ENCODE peak calls at places on chromosomes 2 and 18, in seven cellular contexts. One of them, this sample, is unnamed.

GRCh38 chr2:215712219-215712849 is 276.5 kb upstream of the FN1 start:
- DNase-seq in OCI-LY7: no peak
- DNase-seq in iPS DF 6.9: no peak
- DNase-seq in activated CD4-positive, alpha-beta memory T cell treated with anti-CD3 and anti-CD28 coated beads, Interleukin-2, amount 10 ng/mL, durations not matched to agents 7 days and 5 days: no peak
- DNase-seq in HTR-8/SVneo: no peak
- DNase-seq in EH: peak; percentile 23
- DNase-seq in ELF-1: peak; percentile 3
- DNase-seq in this sample: no peak

GRCh38 chr18:49839012-49839411 is 25.7 kb upstream of the ACAA2 start:
- DNase-seq in OCI-LY7: no peak
- DNase-seq in iPS DF 6.9: no peak
- DNase-seq in activated CD4-positive, alpha-beta memory T cell treated with anti-CD3 and anti-CD28 coated beads, Interleukin-2, amount 10 ng/mL, durations not matched to agents 7 days and 5 days: no peak
- DNase-seq in HTR-8/SVneo: no peak
- DNase-seq in EH: peak; percentile 62
- DNase-seq in ELF-1: no peak
- DNase-seq in this sample: no peak

GRCh38 chr18:31684279-31685096 is at the start of gene B4GALT6:
- DNase-seq in OCI-LY7: peak; percentile 62
- DNase-seq in iPS DF 6.9: peak; percentile 25
- DNase-seq in activated CD4-positive, alpha-beta memory T cell treated with anti-CD3 and anti-CD28 coated beads, Interleukin-2, amount 10 ng/mL, durations not matched to agents 7 days and 5 days: peak; percentile 23
- DNase-seq in HTR-8/SVneo: no peak
- DNase-seq in EH: no peak
- DNase-seq in ELF-1: peak; percentile 75
- DNase-seq in this sample: peak; percentile 92

GRCh38 chr2:2788076-2788475 is 457.0 kb upstream of the MYT1L start:
- DNase-seq in OCI-LY7: no peak
- DNase-seq in iPS DF 6.9: peak; percentile 67
- DNase-seq in activated CD4-positive, alpha-beta memory T cell treated with anti-CD3 and anti-CD28 coated beads, Interleukin-2, amount 10 ng/mL, durations not matched to agents 7 days and 5 days: no peak
- DNase-seq in HTR-8/SVneo: no peak
- DNase-seq in EH: no peak
- DNase-seq in ELF-1: peak; percentile 93
- DNase-seq in this sample: peak; percentile 62

GRCh38 chr2:197031805-197032204 is 105.3 kb upstream of the PGAP1 start:
- DNase-seq in OCI-LY7: peak; percentile 28
- DNase-seq in iPS DF 6.9: no peak
- DNase-seq in activated CD4-positive, alpha-beta memory T cell treated with anti-CD3 and anti-CD28 coated beads, Interleukin-2, amount 10 ng/mL, durations not matched to agents 7 days and 5 days: no peak
- DNase-seq in HTR-8/SVneo: no peak
- DNase-seq in EH: no peak
- DNase-seq in ELF-1: no peak
- DNase-seq in this sample: no peak

GRCh38 chr2:156340818-156341481 is 8.4 kb upstream of the NR4A2 start:
- DNase-seq in OCI-LY7: no peak
- DNase-seq in iPS DF 6.9: no peak
- DNase-seq in activated CD4-positive, alpha-beta memory T cell treated with anti-CD3 and anti-CD28 coated beads, Interleukin-2, amount 10 ng/mL, durations not matched to agents 7 days and 5 days: peak; percentile 51
- DNase-seq in HTR-8/SVneo: no peak
- DNase-seq in EH: no peak
- DNase-seq in ELF-1: peak; percentile 61
- DNase-seq in this sample: peak; percentile 61

GRCh38 chr2:85523062-85523905 is 15.7 kb upstream of the MAT2A start:
- DNase-seq in OCI-LY7: no peak
- DNase-seq in iPS DF 6.9: no peak
- DNase-seq in activated CD4-positive, alpha-beta memory T cell treated with anti-CD3 and anti-CD28 coated beads, Interleukin-2, amount 10 ng/mL, durations not matched to agents 7 days and 5 days: no peak
- DNase-seq in HTR-8/SVneo: no peak
- DNase-seq in EH: no peak
- DNase-seq in ELF-1: no peak
- DNase-seq in this sample: no peak

GRCh38 chr2:120316528-120317179 is 29.3 kb upstream of the INHBB start:
- DNase-seq in OCI-LY7: no peak
- DNase-seq in iPS DF 6.9: no peak
- DNase-seq in activated CD4-positive, alpha-beta memory T cell treated with anti-CD3 and anti-CD28 coated beads, Interleukin-2, amount 10 ng/mL, durations not matched to agents 7 days and 5 days: no peak
- DNase-seq in HTR-8/SVneo: no peak
- DNase-seq in EH: no peak
- DNase-seq in ELF-1: no peak
- DNase-seq in this sample: no peak

GRCh38 chr2:187206071-187206470 is 242.0 kb downstream of the CALCRL start:
- DNase-seq in OCI-LY7: no peak
- DNase-seq in iPS DF 6.9: no peak
- DNase-seq in activated CD4-positive, alpha-beta memory T cell treated with anti-CD3 and anti-CD28 coated beads, Interleukin-2, amount 10 ng/mL, durations not matched to agents 7 days and 5 days: no peak
- DNase-seq in HTR-8/SVneo: no peak
- DNase-seq in EH: no peak
- DNase-seq in ELF-1: peak; percentile 46
- DNase-seq in this sample: peak; percentile 52

GRCh38 chr2:160568861-160569260 is 75.3 kb upstream of the RBMS1 start:
- DNase-seq in OCI-LY7: no peak
- DNase-seq in iPS DF 6.9: no peak
- DNase-seq in activated CD4-positive, alpha-beta memory T cell treated with anti-CD3 and anti-CD28 coated beads, Interleukin-2, amount 10 ng/mL, durations not matched to agents 7 days and 5 days: no peak
- DNase-seq in HTR-8/SVneo: no peak
- DNase-seq in EH: no peak
- DNase-seq in ELF-1: no peak
- DNase-seq in this sample: no peak

GRCh38 chr2:233458826-233459225 is 104.5 kb downstream of the DGKD start:
- DNase-seq in OCI-LY7: no peak
- DNase-seq in iPS DF 6.9: no peak
- DNase-seq in activated CD4-positive, alpha-beta memory T cell treated with anti-CD3 and anti-CD28 coated beads, Interleukin-2, amount 10 ng/mL, durations not matched to agents 7 days and 5 days: no peak
- DNase-seq in HTR-8/SVneo: no peak
- DNase-seq in EH: no peak
- DNase-seq in ELF-1: no peak
- DNase-seq in this sample: no peak

GRCh38 chr18:69885841-69886531 is 61.7 kb downstream of the CD226 start:
- DNase-seq in OCI-LY7: no peak
- DNase-seq in iPS DF 6.9: no peak
- DNase-seq in activated CD4-positive, alpha-beta memory T cell treated with anti-CD3 and anti-CD28 coated beads, Interleukin-2, amount 10 ng/mL, durations not matched to agents 7 days and 5 days: peak; percentile 71
- DNase-seq in HTR-8/SVneo: no peak
- DNase-seq in EH: no peak
- DNase-seq in ELF-1: no peak
- DNase-seq in this sample: no peak

GRCh38 chr2:180449171-180449570 is 442.1 kb upstream of the CWC22 start:
- DNase-seq in OCI-LY7: no peak
- DNase-seq in iPS DF 6.9: no peak
- DNase-seq in activated CD4-positive, alpha-beta memory T cell treated with anti-CD3 and anti-CD28 coated beads, Interleukin-2, amount 10 ng/mL, durations not matched to agents 7 days and 5 days: no peak
- DNase-seq in HTR-8/SVneo: no peak
- DNase-seq in EH: no peak
- DNase-seq in ELF-1: no peak
- DNase-seq in this sample: no peak

GRCh38 chr2:136327162-136327852 is 209.4 kb upstream of the CXCR4 start:
- DNase-seq in OCI-LY7: peak; percentile 78
- DNase-seq in iPS DF 6.9: no peak
- DNase-seq in activated CD4-positive, alpha-beta memory T cell treated with anti-CD3 and anti-CD28 coated beads, Interleukin-2, amount 10 ng/mL, durations not matched to agents 7 days and 5 days: peak; percentile 85
- DNase-seq in HTR-8/SVneo: no peak
- DNase-seq in EH: peak; percentile 2
- DNase-seq in ELF-1: peak; percentile 41
- DNase-seq in this sample: no peak

GRCh38 chr2:180356676-180357075 is 349.6 kb upstream of the CWC22 start:
- DNase-seq in OCI-LY7: no peak
- DNase-seq in iPS DF 6.9: no peak
- DNase-seq in activated CD4-positive, alpha-beta memory T cell treated with anti-CD3 and anti-CD28 coated beads, Interleukin-2, amount 10 ng/mL, durations not matched to agents 7 days and 5 days: no peak
- DNase-seq in HTR-8/SVneo: no peak
- DNase-seq in EH: no peak
- DNase-seq in ELF-1: no peak
- DNase-seq in this sample: no peak

GRCh38 chr2:9112079-9112721 is 94.4 kb upstream of the ASAP2 start:
- DNase-seq in OCI-LY7: no peak
- DNase-seq in iPS DF 6.9: no peak
- DNase-seq in activated CD4-positive, alpha-beta memory T cell treated with anti-CD3 and anti-CD28 coated beads, Interleukin-2, amount 10 ng/mL, durations not matched to agents 7 days and 5 days: no peak
- DNase-seq in HTR-8/SVneo: peak; percentile 90
- DNase-seq in EH: peak; percentile 93
- DNase-seq in ELF-1: peak; percentile 73
- DNase-seq in this sample: no peak

GRCh38 chr2:120105360-120105759 is 92.5 kb downstream of the EPB41L5 start:
- DNase-seq in OCI-LY7: no peak
- DNase-seq in iPS DF 6.9: no peak
- DNase-seq in activated CD4-positive, alpha-beta memory T cell treated with anti-CD3 and anti-CD28 coated beads, Interleukin-2, amount 10 ng/mL, durations not matched to agents 7 days and 5 days: no peak
- DNase-seq in HTR-8/SVneo: no peak
- DNase-seq in EH: peak; percentile 27
- DNase-seq in ELF-1: no peak
- DNase-seq in this sample: no peak

GRCh38 chr2:208360259-208361076 is 46.1 kb upstream of the PTH2R start:
- DNase-seq in OCI-LY7: no peak
- DNase-seq in iPS DF 6.9: no peak
- DNase-seq in activated CD4-positive, alpha-beta memory T cell treated with anti-CD3 and anti-CD28 coated beads, Interleukin-2, amount 10 ng/mL, durations not matched to agents 7 days and 5 days: no peak
- DNase-seq in HTR-8/SVneo: no peak
- DNase-seq in EH: no peak
- DNase-seq in ELF-1: no peak
- DNase-seq in this sample: no peak

GRCh38 chr2:161134547-161135518 is 25.4 kb upstream of the TANK start:
- DNase-seq in OCI-LY7: no peak
- DNase-seq in iPS DF 6.9: no peak
- DNase-seq in activated CD4-positive, alpha-beta memory T cell treated with anti-CD3 and anti-CD28 coated beads, Interleukin-2, amount 10 ng/mL, durations not matched to agents 7 days and 5 days: no peak
- DNase-seq in HTR-8/SVneo: peak; percentile 39
- DNase-seq in EH: peak; percentile 58
- DNase-seq in ELF-1: peak; percentile 91
- DNase-seq in this sample: peak; percentile 8

GRCh38 chr2:101566632-101567228 is 91.8 kb upstream of the RFX8 start:
- DNase-seq in OCI-LY7: no peak
- DNase-seq in iPS DF 6.9: no peak
- DNase-seq in activated CD4-positive, alpha-beta memory T cell treated with anti-CD3 and anti-CD28 coated beads, Interleukin-2, amount 10 ng/mL, durations not matched to agents 7 days and 5 days: no peak
- DNase-seq in HTR-8/SVneo: no peak
- DNase-seq in EH: no peak
- DNase-seq in ELF-1: no peak
- DNase-seq in this sample: no peak

GRCh38 chr2:230793573-230794359 is 71.0 kb upstream of the ITM2C start:
- DNase-seq in OCI-LY7: no peak
- DNase-seq in iPS DF 6.9: no peak
- DNase-seq in activated CD4-positive, alpha-beta memory T cell treated with anti-CD3 and anti-CD28 coated beads, Interleukin-2, amount 10 ng/mL, durations not matched to agents 7 days and 5 days: peak; percentile 83
- DNase-seq in HTR-8/SVneo: peak; percentile 80
- DNase-seq in EH: peak; percentile 99
- DNase-seq in ELF-1: no peak
- DNase-seq in this sample: no peak

GRCh38 chr2:238139141-238139840 is 823 bp downstream of the KLHL30 start:
- DNase-seq in OCI-LY7: peak; percentile 55
- DNase-seq in iPS DF 6.9: no peak
- DNase-seq in activated CD4-positive, alpha-beta memory T cell treated with anti-CD3 and anti-CD28 coated beads, Interleukin-2, amount 10 ng/mL, durations not matched to agents 7 days and 5 days: peak; percentile 36
- DNase-seq in HTR-8/SVneo: no peak
- DNase-seq in EH: peak; percentile 13
- DNase-seq in ELF-1: peak; percentile 74
- DNase-seq in this sample: peak; percentile 57

GRCh38 chr18:8426401-8426800 is 182.8 kb upstream of the RAB12 start:
- DNase-seq in OCI-LY7: peak; percentile 12
- DNase-seq in iPS DF 6.9: peak; percentile 41
- DNase-seq in activated CD4-positive, alpha-beta memory T cell treated with anti-CD3 and anti-CD28 coated beads, Interleukin-2, amount 10 ng/mL, durations not matched to agents 7 days and 5 days: no peak
- DNase-seq in HTR-8/SVneo: no peak
- DNase-seq in EH: no peak
- DNase-seq in ELF-1: peak; percentile 72
- DNase-seq in this sample: peak; percentile 44

GRCh38 chr2:238846503-238847431 is 1.1 kb upstream of the TWIST2 start:
- DNase-seq in OCI-LY7: no peak
- DNase-seq in iPS DF 6.9: no peak
- DNase-seq in activated CD4-positive, alpha-beta memory T cell treated with anti-CD3 and anti-CD28 coated beads, Interleukin-2, amount 10 ng/mL, durations not matched to agents 7 days and 5 days: no peak
- DNase-seq in HTR-8/SVneo: no peak
- DNase-seq in EH: peak; percentile 67
- DNase-seq in ELF-1: peak; percentile 76
- DNase-seq in this sample: peak; percentile 70

GRCh38 chr2:157751462-157752058 is 122.9 kb upstream of the ACVR1C start:
- DNase-seq in OCI-LY7: peak; percentile 45
- DNase-seq in iPS DF 6.9: no peak
- DNase-seq in activated CD4-positive, alpha-beta memory T cell treated with anti-CD3 and anti-CD28 coated beads, Interleukin-2, amount 10 ng/mL, durations not matched to agents 7 days and 5 days: no peak
- DNase-seq in HTR-8/SVneo: no peak
- DNase-seq in EH: peak; percentile 57
- DNase-seq in ELF-1: peak; percentile 78
- DNase-seq in this sample: peak; percentile 15

GRCh38 chr2:122081743-122082142 is 326.3 kb downstream of the TSN start:
- DNase-seq in OCI-LY7: no peak
- DNase-seq in iPS DF 6.9: no peak
- DNase-seq in activated CD4-positive, alpha-beta memory T cell treated with anti-CD3 and anti-CD28 coated beads, Interleukin-2, amount 10 ng/mL, durations not matched to agents 7 days and 5 days: no peak
- DNase-seq in HTR-8/SVneo: no peak
- DNase-seq in EH: no peak
- DNase-seq in ELF-1: peak; percentile 21
- DNase-seq in this sample: no peak

GRCh38 chr18:70221911-70222278 is 16.4 kb upstream of the RTTN start:
- DNase-seq in OCI-LY7: no peak
- DNase-seq in iPS DF 6.9: no peak
- DNase-seq in activated CD4-positive, alpha-beta memory T cell treated with anti-CD3 and anti-CD28 coated beads, Interleukin-2, amount 10 ng/mL, durations not matched to agents 7 days and 5 days: no peak
- DNase-seq in HTR-8/SVneo: no peak
- DNase-seq in EH: no peak
- DNase-seq in ELF-1: no peak
- DNase-seq in this sample: no peak

GRCh38 chr2:127080226-127080940 is 26.6 kb downstream of the BIN1 start:
- DNase-seq in OCI-LY7: no peak
- DNase-seq in iPS DF 6.9: no peak
- DNase-seq in activated CD4-positive, alpha-beta memory T cell treated with anti-CD3 and anti-CD28 coated beads, Interleukin-2, amount 10 ng/mL, durations not matched to agents 7 days and 5 days: peak; percentile 65
- DNase-seq in HTR-8/SVneo: no peak
- DNase-seq in EH: no peak
- DNase-seq in ELF-1: no peak
- DNase-seq in this sample: no peak

GRCh38 chr2:205148756-205149155 is 533.5 kb upstream of the NRP2 start:
- DNase-seq in OCI-LY7: no peak
- DNase-seq in iPS DF 6.9: no peak
- DNase-seq in activated CD4-positive, alpha-beta memory T cell treated with anti-CD3 and anti-CD28 coated beads, Interleukin-2, amount 10 ng/mL, durations not matched to agents 7 days and 5 days: no peak
- DNase-seq in HTR-8/SVneo: no peak
- DNase-seq in EH: no peak
- DNase-seq in ELF-1: no peak
- DNase-seq in this sample: no peak

GRCh38 chr2:26244479-26245230 is at the start of the genes HADHA and HADHB:
- DNase-seq in OCI-LY7: peak; percentile 89
- DNase-seq in iPS DF 6.9: peak; percentile 88
- DNase-seq in activated CD4-positive, alpha-beta memory T cell treated with anti-CD3 and anti-CD28 coated beads, Interleukin-2, amount 10 ng/mL, durations not matched to agents 7 days and 5 days: peak; percentile 84
- DNase-seq in HTR-8/SVneo: peak; percentile 95
- DNase-seq in EH: peak; percentile 94
- DNase-seq in ELF-1: peak; percentile 97
- DNase-seq in this sample: peak; percentile 94

GRCh38 chr2:241156997-241157441 is 6.8 kb downstream of the PPP1R7 start:
- DNase-seq in OCI-LY7: no peak
- DNase-seq in iPS DF 6.9: no peak
- DNase-seq in activated CD4-positive, alpha-beta memory T cell treated with anti-CD3 and anti-CD28 coated beads, Interleukin-2, amount 10 ng/mL, durations not matched to agents 7 days and 5 days: no peak
- DNase-seq in HTR-8/SVneo: no peak
- DNase-seq in EH: peak; percentile 4
- DNase-seq in ELF-1: peak; percentile 11
- DNase-seq in this sample: no peak

GRCh38 chr2:16093639-16094447 is 153.5 kb downstream of the MYCN start:
- DNase-seq in OCI-LY7: no peak
- DNase-seq in iPS DF 6.9: no peak
- DNase-seq in activated CD4-positive, alpha-beta memory T cell treated with anti-CD3 and anti-CD28 coated beads, Interleukin-2, amount 10 ng/mL, durations not matched to agents 7 days and 5 days: no peak
- DNase-seq in HTR-8/SVneo: no peak
- DNase-seq in EH: no peak
- DNase-seq in ELF-1: no peak
- DNase-seq in this sample: no peak

GRCh38 chr2:88669371-88670214 is 21.9 kb upstream of the RPIA start:
- DNase-seq in OCI-LY7: peak; percentile 74
- DNase-seq in iPS DF 6.9: no peak
- DNase-seq in activated CD4-positive, alpha-beta memory T cell treated with anti-CD3 and anti-CD28 coated beads, Interleukin-2, amount 10 ng/mL, durations not matched to agents 7 days and 5 days: peak; percentile 48
- DNase-seq in HTR-8/SVneo: peak; percentile 60
- DNase-seq in EH: peak; percentile 53
- DNase-seq in ELF-1: peak; percentile 14
- DNase-seq in this sample: peak; percentile 52

GRCh38 chr18:29157057-29157780 is 980.3 kb upstream of the CDH2 start:
- DNase-seq in OCI-LY7: no peak
- DNase-seq in iPS DF 6.9: no peak
- DNase-seq in activated CD4-positive, alpha-beta memory T cell treated with anti-CD3 and anti-CD28 coated beads, Interleukin-2, amount 10 ng/mL, durations not matched to agents 7 days and 5 days: no peak
- DNase-seq in HTR-8/SVneo: no peak
- DNase-seq in EH: no peak
- DNase-seq in ELF-1: no peak
- DNase-seq in this sample: no peak

GRCh38 chr2:191252699-191253098 is 7.5 kb downstream of the MYO1B start:
- DNase-seq in OCI-LY7: no peak
- DNase-seq in iPS DF 6.9: no peak
- DNase-seq in activated CD4-positive, alpha-beta memory T cell treated with anti-CD3 and anti-CD28 coated beads, Interleukin-2, amount 10 ng/mL, durations not matched to agents 7 days and 5 days: no peak
- DNase-seq in HTR-8/SVneo: no peak
- DNase-seq in EH: no peak
- DNase-seq in ELF-1: no peak
- DNase-seq in this sample: no peak

GRCh38 chr2:219665926-219666325 is 38.5 kb downstream of the SLC4A3 start:
- DNase-seq in OCI-LY7: no peak
- DNase-seq in iPS DF 6.9: no peak
- DNase-seq in activated CD4-positive, alpha-beta memory T cell treated with anti-CD3 and anti-CD28 coated beads, Interleukin-2, amount 10 ng/mL, durations not matched to agents 7 days and 5 days: no peak
- DNase-seq in HTR-8/SVneo: no peak
- DNase-seq in EH: no peak
- DNase-seq in ELF-1: no peak
- DNase-seq in this sample: no peak